ENCODE peak calls at places on chromosomes 2 and 18, in five cellular contexts. One of them, this sample, is unnamed.

GRCh38 chr2:205657579-205657978 is 24.7 kb upstream of the NRP2 start:
- DNase-seq in NCI-H510A treated with DMSO at 0.1 percent for 48 hours: no peak
- DNase-seq in GF-D8: no peak
- DNase-seq in HTR-8/SVneo: no peak
- DNase-seq in HFF-Myc: no peak
- DNase-seq in this sample: peak; percentile 74

GRCh38 chr18:31041346-31042067 is 1.0 kb downstream of the DSC3 start:
- DNase-seq in GF-D8: no peak
- DNase-seq in HTR-8/SVneo: no peak
- DNase-seq in HFF-Myc: no peak
- DNase-seq in NCI-H510A treated with DMSO at 0.1 percent for 48 hours: no peak
- DNase-seq in this sample: no peak

GRCh38 chr2:62038980-62039771 is 133.7 kb downstream of the COMMD1 start:
- DNase-seq in GF-D8: peak; percentile 96
- DNase-seq in NCI-H510A treated with DMSO at 0.1 percent for 48 hours: no peak
- DNase-seq in HTR-8/SVneo: no peak
- DNase-seq in HFF-Myc: peak; percentile 12
- DNase-seq in this sample: no peak

GRCh38 chr18:8974696-8975095 is 127.8 kb upstream of the NDUFV2 start:
- DNase-seq in HFF-Myc: no peak
- DNase-seq in NCI-H510A treated with DMSO at 0.1 percent for 48 hours: no peak
- DNase-seq in HTR-8/SVneo: no peak
- DNase-seq in GF-D8: no peak
- DNase-seq in this sample: no peak

GRCh38 chr2:210128961-210129360 is 42.2 kb downstream of the KANSL1L start:
- DNase-seq in GF-D8: no peak
- DNase-seq in NCI-H510A treated with DMSO at 0.1 percent for 48 hours: peak; percentile 64
- DNase-seq in HFF-Myc: no peak
- DNase-seq in HTR-8/SVneo: no peak
- DNase-seq in this sample: no peak

GRCh38 chr2:110980613-110981062 is 140.1 kb upstream of the BCL2L11 start:
- DNase-seq in HTR-8/SVneo: no peak
- DNase-seq in GF-D8: no peak
- DNase-seq in NCI-H510A treated with DMSO at 0.1 percent for 48 hours: peak; percentile 94
- DNase-seq in HFF-Myc: no peak
- DNase-seq in this sample: no peak

GRCh38 chr18:41719808-41720207 is 235.2 kb upstream of the PIK3C3 start:
- DNase-seq in GF-D8: no peak
- DNase-seq in HFF-Myc: no peak
- DNase-seq in NCI-H510A treated with DMSO at 0.1 percent for 48 hours: no peak
- DNase-seq in HTR-8/SVneo: no peak
- DNase-seq in this sample: no peak

GRCh38 chr2:217325810-217326209 is 465.9 kb upstream of the TNP1 start:
- DNase-seq in HTR-8/SVneo: no peak
- DNase-seq in GF-D8: no peak
- DNase-seq in NCI-H510A treated with DMSO at 0.1 percent for 48 hours: no peak
- DNase-seq in HFF-Myc: no peak
- DNase-seq in this sample: no peak

GRCh38 chr2:3127710-3128109 is 249.9 kb downstream of the EIPR1 start:
- DNase-seq in HTR-8/SVneo: no peak
- DNase-seq in GF-D8: no peak
- DNase-seq in NCI-H510A treated with DMSO at 0.1 percent for 48 hours: peak; percentile 61
- DNase-seq in HFF-Myc: no peak
- DNase-seq in this sample: no peak

GRCh38 chr2:171574149-171574795 is 52.0 kb downstream of the CYBRD1 start:
- DNase-seq in NCI-H510A treated with DMSO at 0.1 percent for 48 hours: peak; percentile 77
- DNase-seq in HTR-8/SVneo: peak; percentile 89
- DNase-seq in HFF-Myc: peak; percentile 32
- DNase-seq in GF-D8: peak; percentile 44
- DNase-seq in this sample: no peak

GRCh38 chr2:197357986-197358385 is 47.4 kb upstream of the ANKRD44 start:
- DNase-seq in HTR-8/SVneo: no peak
- DNase-seq in NCI-H510A treated with DMSO at 0.1 percent for 48 hours: no peak
- DNase-seq in GF-D8: no peak
- DNase-seq in HFF-Myc: no peak
- DNase-seq in this sample: no peak

GRCh38 chr2:34337735-34338134 is 738.6 kb upstream of the FAM98A start:
- DNase-seq in NCI-H510A treated with DMSO at 0.1 percent for 48 hours: no peak
- DNase-seq in HTR-8/SVneo: no peak
- DNase-seq in GF-D8: no peak
- DNase-seq in HFF-Myc: no peak
- DNase-seq in this sample: no peak

GRCh38 chr18:57819671-57820460 is 16.8 kb upstream of the ATP8B1 start:
- DNase-seq in NCI-H510A treated with DMSO at 0.1 percent for 48 hours: peak; percentile 97
- DNase-seq in HFF-Myc: peak; percentile 82
- DNase-seq in HTR-8/SVneo: peak; percentile 52
- DNase-seq in GF-D8: no peak
- DNase-seq in this sample: no peak

GRCh38 chr2:205369813-205370212 is 312.5 kb upstream of the NRP2 start:
- DNase-seq in HTR-8/SVneo: no peak
- DNase-seq in NCI-H510A treated with DMSO at 0.1 percent for 48 hours: no peak
- DNase-seq in GF-D8: no peak
- DNase-seq in HFF-Myc: no peak
- DNase-seq in this sample: no peak

GRCh38 chr2:148540022-148540421 is 104.5 kb upstream of the EPC2 start:
- DNase-seq in NCI-H510A treated with DMSO at 0.1 percent for 48 hours: no peak
- DNase-seq in GF-D8: no peak
- DNase-seq in HTR-8/SVneo: no peak
- DNase-seq in HFF-Myc: no peak
- DNase-seq in this sample: no peak

GRCh38 chr18:76633504-76634259 is 138.6 kb upstream of the ZNF516 start:
- DNase-seq in HTR-8/SVneo: no peak
- DNase-seq in GF-D8: peak; percentile 8
- DNase-seq in HFF-Myc: no peak
- DNase-seq in NCI-H510A treated with DMSO at 0.1 percent for 48 hours: no peak
- DNase-seq in this sample: no peak

GRCh38 chr2:156765450-156765849 is 329.3 kb downstream of the GPD2 start:
- DNase-seq in NCI-H510A treated with DMSO at 0.1 percent for 48 hours: no peak
- DNase-seq in HFF-Myc: no peak
- DNase-seq in GF-D8: no peak
- DNase-seq in HTR-8/SVneo: no peak
- DNase-seq in this sample: no peak

GRCh38 chr2:36663851-36664715 is 32.4 kb upstream of the VIT start:
- DNase-seq in HTR-8/SVneo: peak; percentile 61
- DNase-seq in GF-D8: peak; percentile 10
- DNase-seq in NCI-H510A treated with DMSO at 0.1 percent for 48 hours: peak; percentile 33
- DNase-seq in HFF-Myc: peak; percentile 46
- DNase-seq in this sample: peak; percentile 41

GRCh38 chr2:199370150-199370780 is 87.5 kb downstream of the SATB2 start:
- DNase-seq in HTR-8/SVneo: peak; percentile 9
- DNase-seq in NCI-H510A treated with DMSO at 0.1 percent for 48 hours: no peak
- DNase-seq in GF-D8: no peak
- DNase-seq in HFF-Myc: no peak
- DNase-seq in this sample: no peak

GRCh38 chr2:196594158-196594557 is 45.4 kb upstream of the CCDC150 start:
- DNase-seq in HFF-Myc: no peak
- DNase-seq in NCI-H510A treated with DMSO at 0.1 percent for 48 hours: no peak
- DNase-seq in GF-D8: no peak
- DNase-seq in HTR-8/SVneo: no peak
- DNase-seq in this sample: no peak